ENCODE peak calls at places on chromosomes 13 and 19, in nine cellular contexts. V, C, N, I, Q, U, B, R and P are unnamed samples.

GRCh38 chr19:51101171-51101865 is 6.9 kb downstream of the CTU1 start:
- DNase-seq in V (no peak), C (no peak), N (no peak), I (no peak), Q (peak; percentile 20), U (no peak), B (no peak), R (no peak), P (no peak)

GRCh38 chr19:46660601-46661019 is 372 bp downstream of the DACT3 start:
- DNase-seq in V (no peak), C (no peak), N (no peak), I (peak; percentile 34), Q (no peak), U (peak; percentile 10), B (no peak), R (no peak), P (no peak)

GRCh38 chr19:17292301-17293074 is 10.7 kb downstream of the ABHD8 start:
- DNase-seq in V (peak; percentile 85), C (no peak), N (peak; percentile 49), I (peak; percentile 24), Q (peak; percentile 92), U (peak; percentile 85), B (peak; percentile 85), R (peak; percentile 61), P (peak; percentile 85)

GRCh38 chr13:37481005-37481857 is 117.3 kb downstream of the POSTN start:
- DNase-seq in V (no peak), C (no peak), N (no peak), I (no peak), Q (peak; percentile 35), U (no peak), B (no peak), R (no peak), P (no peak)

GRCh38 chr13:45292176-45292575 is 48.8 kb downstream of the TPT1 start:
- DNase-seq in V (no peak), C (no peak), N (no peak), I (no peak), Q (no peak), U (no peak), B (no peak), R (no peak), P (peak; percentile 47)

GRCh38 chr13:100542546-100543156 is 45.9 kb downstream of the GGACT start:
- DNase-seq in V (peak; percentile 39), C (no peak), N (no peak), I (no peak), Q (peak; percentile 57), U (peak; percentile 32), B (no peak), R (no peak), P (peak; percentile 9)

GRCh38 chr19:1503089-1503924 is 9.5 kb downstream of the ADAMTSL5 start:
- DNase-seq in V (no peak), C (no peak), N (no peak), I (peak; percentile 73), Q (peak; percentile 34), U (peak; percentile 60), B (peak; percentile 60), R (peak; percentile 44), P (peak; percentile 54)

GRCh38 chr13:25375727-25376358 is 4.1 kb downstream of the ATP8A2 start:
- DNase-seq in V (peak; percentile 29), C (peak; percentile 9), N (no peak), I (no peak), Q (peak; percentile 60), U (peak; percentile 55), B (peak; percentile 9), R (no peak), P (peak; percentile 54)

GRCh38 chr13:110960219-110960618 is 45.4 kb upstream of the ANKRD10 start:
- DNase-seq in V (no peak), C (no peak), N (no peak), I (no peak), Q (no peak), U (no peak), B (no peak), R (no peak), P (no peak)

GRCh38 chr19:12783849-12784393 is 7.4 kb upstream of the JUNB start:
- DNase-seq in V (no peak), C (no peak), N (no peak), I (no peak), Q (peak; percentile 27), U (no peak), B (peak; percentile 73), R (no peak), P (no peak)

GRCh38 chr19:28710278-28710677 is 502.7 kb downstream of the UQCRFS1 start:
- DNase-seq in V (peak; percentile 12), C (peak; percentile 95), N (peak; percentile 18), I (no peak), Q (peak; percentile 84), U (peak; percentile 41), B (no peak), R (no peak), P (peak; percentile 64)

GRCh38 chr19:51783373-51783772 is 11.6 kb upstream of the FPR3 start:
- DNase-seq in V (no peak), C (no peak), N (peak; percentile 82), I (no peak), Q (peak; percentile 63), U (no peak), B (no peak), R (no peak), P (no peak)